ENCODE peak calls at places on chromosomes 4 and X, in nine cellular contexts. C is cardiac muscle cell, H is frontal cortex, U is AG08396, F is colonic mucosa, T is fibroblast of pulmonary artery, N is left ventricle myocardium inferior, V is HCT116, L is germinal center. Q is an unnamed sample.

GRCh38 chr4:14862881-14863280 is 139.4 kb upstream of the CPEB2 start:
- DNase-seq in L (no peak), H (no peak), N (peak), U (no peak), V (no peak), C (no peak), T (no peak), F (peak), Q (no peak)

GRCh38 chr4:80124246-80125211 is 51.5 kb upstream of the ANTXR2 start:
- DNase-seq in C (no peak), L (no peak), T (no peak), N (no peak), V (no peak), U (no peak), H (no peak), F (no peak), Q (no peak)

GRCh38 chr4:102823897-102824296 is 3.5 kb downstream of the UBE2D3 start:
- DNase-seq in L (no peak), C (no peak), V (no peak), H (no peak), N (no peak), U (no peak), T (no peak), F (no peak), Q (no peak)

GRCh38 chrX:9519546-9520210 is 54.8 kb downstream of the TBL1X start:
- DNase-seq in U (no peak), H (no peak), T (no peak), F (no peak), L (no peak), N (no peak), C (peak), V (no peak), Q (no peak)

GRCh38 chrX:10041383-10041782 is 74.2 kb downstream of the CLDN34 start:
- DNase-seq in F (no peak), V (no peak), T (no peak), N (no peak), U (peak), L (no peak), C (no peak), H (no peak), Q (no peak)

GRCh38 chr4:56078866-56079265 is 130.1 kb downstream of the CEP135 start:
- DNase-seq in U (no peak), N (no peak), L (no peak), H (no peak), T (no peak), V (no peak), F (no peak), C (no peak), Q (no peak)

GRCh38 chr4:124851741-124852140 is 139.2 kb upstream of the ANKRD50 start:
- DNase-seq in V (no peak), F (no peak), T (no peak), C (no peak), H (no peak), L (no peak), N (no peak), U (no peak), Q (no peak)

GRCh38 chrX:2705036-2705435 is 13.9 kb downstream of the CD99 start:
- DNase-seq in F (no peak), L (no peak), N (peak), T (peak), V (no peak), C (no peak), H (no peak), U (no peak), Q (no peak)

GRCh38 chr4:100288811-100289529 is 98.7 kb upstream of the DDIT4L start:
- DNase-seq in U (no peak), C (no peak), V (no peak), H (no peak), F (no peak), T (no peak), L (no peak), N (no peak), Q (no peak)

GRCh38 chr4:9989918-9990635 is 31.2 kb downstream of the SLC2A9 start:
- DNase-seq in F (no peak), V (no peak), U (no peak), C (no peak), N (peak), L (no peak), T (no peak), H (no peak), Q (no peak)

GRCh38 chr4:26074672-26075071 is 160.7 kb downstream of the SMIM20 start:
- DNase-seq in V (no peak), L (peak), C (no peak), N (no peak), U (no peak), H (no peak), F (no peak), T (no peak), Q (no peak)

GRCh38 chr4:71994559-71994958 is 37.2 kb upstream of the NPFFR2 start:
- DNase-seq in N (no peak), C (no peak), U (no peak), T (no peak), L (no peak), F (no peak), H (no peak), V (no peak), Q (no peak)

GRCh38 chr4:7251321-7251720 is 59.0 kb downstream of the SORCS2 start:
- DNase-seq in C (no peak), N (no peak), L (no peak), U (no peak), H (no peak), V (no peak), T (no peak), F (no peak), Q (no peak)

GRCh38 chr4:665381-665750 is 8.7 kb downstream of the ATP5ME start:
- DNase-seq in F (no peak), H (no peak), V (no peak), L (no peak), N (no peak), U (no peak), C (no peak), T (no peak), Q (no peak)

GRCh38 chr4:80265571-80266266 is 745 bp upstream of the FGF5 start:
- DNase-seq in V (no peak), U (peak), N (no peak), F (no peak), T (peak), H (no peak), L (no peak), C (peak), Q (no peak)

GRCh38 chr4:66489783-66490452 is 819.6 kb upstream of the EPHA5 start:
- DNase-seq in V (no peak), F (no peak), N (no peak), U (peak), L (no peak), T (peak), H (no peak), C (no peak), Q (no peak)

GRCh38 chrX:129996120-129996519 is 13.7 kb downstream of the BCORL1 start:
- DNase-seq in L (no peak), V (no peak), H (no peak), C (no peak), N (no peak), U (peak), F (no peak), T (peak), Q (no peak)

GRCh38 chr4:155875878-155876277 is 9.8 kb upstream of the ASIC5 start:
- DNase-seq in H (no peak), U (no peak), N (no peak), C (no peak), T (no peak), L (no peak), V (no peak), F (no peak), Q (no peak)

GRCh38 chr4:151371045-151371605 is 37.9 kb upstream of the FHIP1A start:
- DNase-seq in F (no peak), V (no peak), C (no peak), U (no peak), H (no peak), L (no peak), N (no peak), T (no peak), Q (no peak)

GRCh38 chr4:94639298-94639697 is 118.5 kb upstream of the BMPR1B start:
- DNase-seq in C (no peak), N (no peak), T (no peak), F (no peak), H (no peak), U (no peak), L (no peak), V (no peak), Q (no peak)

GRCh38 chrX:100819837-100820666 is at the start of gene CSTF2:
- DNase-seq in H (peak), V (peak), F (peak), N (peak), L (peak), U (peak), T (peak), C (peak), Q (peak)

GRCh38 chrX:28586291-28586690 is 955 bp upstream of the IL1RAPL1 start:
- DNase-seq in V (no peak), T (peak), F (peak), L (no peak), U (peak), C (peak), N (peak), H (no peak), Q (no peak)

GRCh38 chrX:134990475-134991473 is at the start of gene SMIM10:
- DNase-seq in H (peak), N (peak), U (peak), V (no peak), F (peak), C (peak), L (peak), T (peak), Q (no peak)

GRCh38 chrX:47543496-47543895 is 17.5 kb upstream of the ARAF start:
- DNase-seq in N (no peak), F (no peak), V (no peak), H (no peak), C (no peak), T (no peak), L (no peak), U (no peak), Q (no peak)

GRCh38 chrX:151402719-151403390 is 5.8 kb downstream of the VMA21 start:
- DNase-seq in N (peak), T (no peak), F (no peak), H (no peak), C (no peak), V (no peak), L (no peak), U (no peak), Q (no peak)

GRCh38 chr4:38131371-38132139 is 171.4 kb downstream of the PTTG2 start:
- DNase-seq in F (no peak), V (no peak), C (peak), T (peak), U (no peak), H (no peak), L (no peak), N (no peak), Q (no peak)